ENCODE peak calls at places on chromosomes 11 and 22, in nine cellular contexts. D is RWPE2, R is neuronal stem cell, L is esophagus squamous epithelium, I is aorta, H is SK-N-MC, F is bronchial epithelial cell, V is fibroblast of lung, K is mammary epithelial cell. E is an unnamed sample.

GRCh38 chr11:126647735-126648134 is 292.2 kb downstream of the ST3GAL4 start:
- DNase-seq in V (peak; percentile 92), D (no peak), F (peak; percentile 59), R (no peak), I (no peak), K (peak; percentile 92), L (no peak), H (no peak), E (peak; percentile 48)

GRCh38 chr11:74566386-74566960 is 25.9 kb upstream of the POLD3 start:
- DNase-seq in F (no peak), D (no peak), H (no peak), V (no peak), I (no peak), K (no peak), L (no peak), R (no peak), E (no peak)

GRCh38 chr11:60159868-60160267 is 23.0 kb downstream of the MS4A6A start:
- DNase-seq in K (no peak), V (no peak), L (no peak), H (no peak), F (no peak), R (no peak), I (no peak), D (no peak), E (no peak)

GRCh38 chr11:22792497-22792896 is 37.1 kb downstream of the SVIP start:
- DNase-seq in D (no peak), V (peak; percentile 82), H (no peak), I (no peak), F (peak; percentile 78), L (no peak), K (peak; percentile 84), R (no peak), E (no peak)

GRCh38 chr22:45263790-45264269 is 20.9 kb upstream of the UPK3A start:
- DNase-seq in L (no peak), I (peak; percentile 87), D (no peak), R (no peak), F (peak; percentile 80), V (peak; percentile 75), K (peak; percentile 91), H (no peak), E (no peak)

GRCh38 chr22:30861131-30861530 is 107.4 kb downstream of the MORC2 start:
- DNase-seq in K (no peak), I (peak; percentile 11), V (no peak), L (no peak), H (peak; percentile 75), D (no peak), F (no peak), R (no peak), E (no peak)

GRCh38 chr22:44068422-44069191 is 44.5 kb downstream of the PARVB start:
- DNase-seq in L (no peak), F (no peak), V (no peak), I (no peak), H (no peak), R (no peak), K (no peak), D (no peak), E (no peak)

GRCh38 chr11:83602116-83602515 is 315.9 kb upstream of the CCDC90B start:
- DNase-seq in H (no peak), D (no peak), K (no peak), I (no peak), F (no peak), R (no peak), L (no peak), V (peak; percentile 1), E (peak; percentile 17)

GRCh38 chr11:131637469-131638175 is 267.2 kb downstream of the NTM start:
- DNase-seq in I (no peak), D (no peak), L (no peak), F (no peak), K (no peak), V (peak; percentile 86), H (no peak), R (no peak), E (no peak)

GRCh38 chr11:20034941-20035340 is 125.3 kb downstream of the DBX1 start:
- DNase-seq in F (no peak), D (no peak), V (no peak), I (no peak), K (no peak), H (no peak), R (no peak), L (no peak), E (no peak)

GRCh38 chr11:128195057-128195751 is 392.2 kb downstream of the ETS1 start:
- DNase-seq in V (no peak), F (no peak), D (no peak), R (no peak), L (no peak), K (no peak), I (no peak), H (no peak), E (no peak)

GRCh38 chr11:5818245-5818865 is 9.6 kb downstream of the OR52N2 start:
- DNase-seq in I (no peak), K (no peak), D (no peak), F (no peak), R (no peak), V (no peak), H (no peak), L (no peak), E (no peak)
- H3K4me3 ChIP-seq in I (no peak overlapping the region), K (no peak overlapping the region), D (no peak overlapping the region), F (no peak overlapping the region), R (no peak overlapping the region), V (no peak overlapping the region), H (no peak overlapping the region), L (no peak overlapping the region), E (no peak overlapping the region)

GRCh38 chr11:2791139-2791520 is 91.3 kb upstream of the KCNQ1OT1 start:
- DNase-seq in L (no peak), D (peak; percentile 38), R (no peak), K (no peak), H (no peak), V (no peak), F (no peak), I (peak; percentile 73), E (no peak)

GRCh38 chr11:2792376-2793250 is 92.8 kb upstream of the KCNQ1OT1 start:
- DNase-seq in K (no peak), F (no peak), R (no peak), L (no peak), H (no peak), V (no peak), I (peak; percentile 59), D (peak; percentile 50), E (no peak)

GRCh38 chr11:2790581-2790925 is 90.8 kb upstream of the KCNQ1OT1 start:
- DNase-seq in L (no peak), K (no peak), R (no peak), F (no peak), I (peak; percentile 69), V (no peak), D (peak; percentile 31), H (no peak), E (no peak)

GRCh38 chr11:2789791-2790580 is 90.2 kb upstream of the KCNQ1OT1 start:
- DNase-seq in F (no peak), L (no peak), V (no peak), D (peak; percentile 39), K (no peak), H (no peak), R (no peak), I (peak; percentile 64), E (no peak)

GRCh38 chr11:2791521-2792375 is 92.0 kb upstream of the KCNQ1OT1 start:
- DNase-seq in K (no peak), R (no peak), L (no peak), V (no peak), F (no peak), H (no peak), D (no peak), I (peak; percentile 81), E (no peak)
- H3K4me3 ChIP-seq in K (no peak overlapping the region), R (no peak overlapping the region), L (peak overlapping the region; percentile 43), V (no peak overlapping the region), F (peak overlapping the region; percentile 24), H (no peak overlapping the region), D (peak overlapping the region; percentile 9), I (peak overlapping the region; percentile 50), E (no peak overlapping the region)

GRCh38 chr11:119742263-119742861 is 13.4 kb upstream of the NECTIN1 start:
- DNase-seq in F (no peak), V (peak; percentile 42), K (no peak), I (peak; percentile 82), R (peak; percentile 44), D (peak; percentile 38), L (no peak), H (no peak), E (no peak)
- H3K4me3 ChIP-seq in F (no peak overlapping the region), V (no peak overlapping the region), K (no peak overlapping the region), I (no peak overlapping the region), R (peak overlapping the region; percentile 37), D (no peak overlapping the region), L (no peak overlapping the region), H (peak overlapping the region; percentile 33), E (no peak overlapping the region)

GRCh38 chr11:130164221-130164570 is 4.6 kb downstream of the ST14 start:
- DNase-seq in H (no peak), R (no peak), I (no peak), D (no peak), L (no peak), K (no peak), F (no peak), V (no peak), E (no peak)

GRCh38 chr11:130162733-130163132 is 3.2 kb downstream of the ST14 start:
- DNase-seq in R (no peak), V (no peak), I (no peak), D (no peak), L (no peak), K (peak; percentile 84), F (peak; percentile 86), H (no peak), E (no peak)

GRCh38 chr11:130165601-130166456 is 6.2 kb downstream of the ST14 start:
- DNase-seq in K (no peak), L (no peak), I (no peak), R (no peak), H (no peak), D (no peak), F (peak; percentile 44), V (no peak), E (no peak)

GRCh38 chr11:130161441-130161840 is 1.9 kb downstream of the ST14 start:
- DNase-seq in R (no peak), V (no peak), K (no peak), I (no peak), D (no peak), F (no peak), H (no peak), L (no peak), E (no peak)

DNA sequence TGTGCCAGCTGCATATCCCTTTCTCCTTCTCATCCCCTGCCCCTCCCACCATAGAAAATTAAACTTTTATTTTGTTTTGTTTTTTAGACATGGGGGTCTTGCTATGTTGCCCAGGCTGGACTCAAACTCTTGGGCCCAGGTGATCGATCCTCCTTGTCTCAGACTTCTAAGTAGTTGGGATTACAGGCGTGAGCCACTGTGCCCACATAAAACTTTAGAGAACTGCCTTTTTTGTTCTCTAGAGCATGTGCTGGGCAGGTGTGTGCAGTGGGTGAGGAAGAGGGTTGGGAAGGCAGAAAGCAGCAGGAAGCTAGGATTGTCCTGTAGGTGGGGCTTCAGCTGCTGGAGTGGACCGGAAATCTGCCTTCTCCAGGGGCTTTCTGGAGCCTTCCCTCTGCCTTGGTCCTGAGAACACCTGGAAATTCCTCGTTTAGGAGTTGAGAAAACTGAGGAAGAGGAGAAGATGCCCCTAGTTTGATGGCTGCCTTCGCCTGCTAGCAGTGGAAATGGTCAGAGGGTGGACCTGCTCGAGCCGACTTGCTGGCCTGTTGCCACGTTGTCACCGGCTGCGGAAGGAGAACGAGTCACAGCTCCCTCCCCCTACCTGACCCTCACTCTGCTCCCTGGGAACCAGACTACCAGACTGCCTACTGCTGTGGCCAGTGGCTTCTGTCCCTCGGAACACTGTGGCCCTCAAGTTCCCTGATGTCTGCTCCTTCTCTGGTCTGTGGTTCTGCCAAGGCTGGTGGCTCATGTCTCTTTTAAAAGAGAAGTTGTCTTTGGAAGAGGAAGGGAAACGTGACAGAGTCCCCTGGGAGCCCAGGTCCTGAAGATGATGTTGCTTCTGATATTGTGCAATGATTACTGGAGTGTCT is 4.0 kb downstream of the ST14 start:
- DNase-seq in L (no peak), H (no peak), I (no peak), R (no peak), F (peak; percentile 44), V (no peak), K (no peak), D (no peak), E (no peak)
- H3K4me3 ChIP-seq in L (no peak overlapping the region), H (no peak overlapping the region), I (no peak overlapping the region), R (no peak overlapping the region), F (no peak overlapping the region), V (no peak overlapping the region), K (no peak overlapping the region), D (no peak overlapping the region), E (no peak overlapping the region)

E was measured in retinal pigment epithelial cell.